ENCODE peak calls at places on chromosomes 3 and 15, in four cellular contexts. N is AG09309, O is GM13976, B is natural killer cell. J is an unnamed sample.
A peak's percentile ranks its signal among the peaks of the same experiment; 100 is the strongest.

GRCh38 chr3:88433572-88433971 is 283.8 kb downstream of the C3orf38 start:
- DNase-seq in N (no peak), O (peak; percentile 38), B (no peak), J (no peak)

GRCh38 chr3:150681037-150681436 is 22.7 kb downstream of the ERICH6 start:
- DNase-seq in N (no peak), O (peak; percentile 47), B (no peak), J (no peak)

GRCh38 chr15:74432968-74433591 is 678 bp downstream of the SEMA7A start:
- DNase-seq in N (no peak), O (peak; percentile 48), B (no peak), J (no peak)

GRCh38 chr3:23888617-23889228 is 28.1 kb downstream of the NKIRAS1 start:
- DNase-seq in N (no peak), O (no peak), B (no peak), J (no peak)

GRCh38 chr15:89391685-89392257 is 57.1 kb upstream of the POLG start:
- DNase-seq in N (no peak), O (no peak), B (no peak), J (no peak)

GRCh38 chr3:127781411-127782001 is 40.8 kb downstream of the MGLL start:
- DNase-seq in N (peak; percentile 79), O (no peak), B (no peak), J (peak; percentile 88)

GRCh38 chr15:65916664-65917406 is 47.5 kb downstream of the RAB11A start:
- DNase-seq in N (peak; percentile 18), O (peak; percentile 87), B (no peak), J (no peak)

GRCh38 chr3:139120336-139120971 is 75.8 kb upstream of the PRR23C start:
- DNase-seq in N (peak; percentile 42), O (no peak), B (no peak), J (peak; percentile 64)

GRCh38 chr3:191972714-191973398 is 511.9 kb downstream of the PYDC2 start:
- DNase-seq in N (no peak), O (no peak), B (no peak), J (no peak)

GRCh38 chr15:74770211-74770892 is 11.5 kb upstream of the CSK start:
- DNase-seq in N (no peak), O (no peak), B (no peak), J (no peak)

GRCh38 chr3:49182682-49183081 is 11.3 kb downstream of the KLHDC8B start:
- DNase-seq in N (no peak), O (no peak), B (no peak), J (no peak)

GRCh38 chr15:90845201-90845949 is 23.0 kb upstream of the FURIN start:
- DNase-seq in N (peak; percentile 79), O (peak; percentile 74), B (no peak), J (peak; percentile 65)

GRCh38 chr15:58336161-58336560 is 95.6 kb upstream of the LIPC start:
- DNase-seq in N (no peak), O (no peak), B (no peak), J (no peak)

GRCh38 chr3:4419920-4420319 is 47.1 kb downstream of the SUMF1 start:
- DNase-seq in N (no peak), O (no peak), B (no peak), J (no peak)

GRCh38 chr3:95613993-95614392 is 1200.4 kb upstream of the EPHA6 start:
- DNase-seq in N (no peak), O (no peak), B (no peak), J (no peak)

GRCh38 chr15:93086791-93087190 is 2.2 kb downstream of the RGMA start:
- DNase-seq in N (no peak), O (no peak), B (no peak), J (no peak)

GRCh38 chr15:59941612-59942011 is 62.5 kb upstream of the FOXB1 start:
- DNase-seq in N (no peak), O (no peak), B (no peak), J (no peak)

GRCh38 chr15:34691024-34691423 is 63.8 kb downstream of the GJD2 start:
- DNase-seq in N (no peak), O (no peak), B (no peak), J (no peak)

GRCh38 chr15:40238927-40239591 is at the start of gene PAK6:
- DNase-seq in N (no peak), O (peak; percentile 67), B (no peak), J (no peak)

GRCh38 chr3:79167651-79168416 is 600.0 kb downstream of the ROBO1 start:
- DNase-seq in N (peak; percentile 91), O (no peak), B (no peak), J (peak; percentile 85)

GRCh38 chr3:50913279-50913678 is 238.6 kb downstream of the DOCK3 start:
- DNase-seq in N (no peak), O (no peak), B (no peak), J (no peak)

GRCh38 chr3:114052216-114052615 is 4.1 kb downstream of the CCDC191 start:
- DNase-seq in N (no peak), O (no peak), B (no peak), J (no peak)

GRCh38 chr3:98136631-98137030 is 6.1 kb downstream of the OR5H1 start:
- DNase-seq in N (no peak), O (no peak), B (no peak), J (no peak)

GRCh38 chr3:144324061-144324460 is 352.4 kb downstream of the DIPK2A start:
- DNase-seq in N (no peak), O (no peak), B (no peak), J (no peak)

GRCh38 chr3:124923833-124924232 is 10.7 kb downstream of the MUC13 start:
- DNase-seq in N (no peak), O (no peak), B (no peak), J (no peak)
- TF ChIP-seq CTCF in N (peak; percentile 39), O (no peak), B (no peak), J (peak; percentile 27)

GRCh38 chr15:67501177-67501835 is 19.6 kb upstream of the C15orf61 start:
- DNase-seq in N (no peak), O (peak; percentile 39), B (no peak), J (no peak)
- TF ChIP-seq CTCF in N (peak; percentile 52), O (peak; percentile 36), B (no peak), J (peak; percentile 49)

DNA sequence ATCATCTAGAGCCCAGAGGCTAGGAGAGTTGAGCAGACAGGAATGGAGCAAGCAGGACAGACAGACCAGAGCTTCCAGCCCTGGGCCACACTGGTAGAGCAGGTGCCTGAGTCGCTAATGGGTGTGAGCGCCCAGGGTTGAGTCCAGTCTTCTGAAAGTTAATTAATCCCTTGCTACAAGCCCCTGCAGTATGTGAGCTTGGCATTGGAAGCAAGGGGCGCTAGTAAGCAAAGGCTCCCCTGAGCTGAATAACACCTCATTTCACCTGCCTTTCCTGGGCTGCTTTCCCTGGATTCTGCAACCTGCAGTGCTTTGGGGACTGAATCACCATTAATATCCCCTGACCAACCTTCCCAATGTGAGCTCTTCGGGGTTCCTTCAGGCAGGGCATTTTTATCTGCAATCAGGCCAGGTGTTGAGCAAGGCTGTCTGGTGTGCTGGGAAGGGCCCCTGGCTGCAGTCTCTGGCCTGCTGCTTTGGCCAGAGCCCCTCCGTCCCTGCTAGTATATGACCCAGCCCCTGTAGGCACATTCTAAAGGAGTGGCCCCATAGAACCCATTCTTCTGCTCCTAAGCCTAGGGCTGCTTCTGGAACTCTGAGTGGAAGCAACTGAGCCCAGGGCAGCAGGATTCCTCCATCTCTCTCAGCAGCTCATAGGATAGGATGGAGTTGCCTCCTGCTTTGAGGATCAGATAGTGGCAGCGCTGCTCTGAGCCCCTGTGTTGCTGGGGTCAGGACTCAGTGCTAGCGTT is 45.1 kb upstream of the EPHB1 start:
- DNase-seq in N (no peak), O (no peak), B (no peak), J (no peak)
- TF ChIP-seq CTCF in N (no peak), O (no peak), B (no peak), J (no peak)

DNA sequence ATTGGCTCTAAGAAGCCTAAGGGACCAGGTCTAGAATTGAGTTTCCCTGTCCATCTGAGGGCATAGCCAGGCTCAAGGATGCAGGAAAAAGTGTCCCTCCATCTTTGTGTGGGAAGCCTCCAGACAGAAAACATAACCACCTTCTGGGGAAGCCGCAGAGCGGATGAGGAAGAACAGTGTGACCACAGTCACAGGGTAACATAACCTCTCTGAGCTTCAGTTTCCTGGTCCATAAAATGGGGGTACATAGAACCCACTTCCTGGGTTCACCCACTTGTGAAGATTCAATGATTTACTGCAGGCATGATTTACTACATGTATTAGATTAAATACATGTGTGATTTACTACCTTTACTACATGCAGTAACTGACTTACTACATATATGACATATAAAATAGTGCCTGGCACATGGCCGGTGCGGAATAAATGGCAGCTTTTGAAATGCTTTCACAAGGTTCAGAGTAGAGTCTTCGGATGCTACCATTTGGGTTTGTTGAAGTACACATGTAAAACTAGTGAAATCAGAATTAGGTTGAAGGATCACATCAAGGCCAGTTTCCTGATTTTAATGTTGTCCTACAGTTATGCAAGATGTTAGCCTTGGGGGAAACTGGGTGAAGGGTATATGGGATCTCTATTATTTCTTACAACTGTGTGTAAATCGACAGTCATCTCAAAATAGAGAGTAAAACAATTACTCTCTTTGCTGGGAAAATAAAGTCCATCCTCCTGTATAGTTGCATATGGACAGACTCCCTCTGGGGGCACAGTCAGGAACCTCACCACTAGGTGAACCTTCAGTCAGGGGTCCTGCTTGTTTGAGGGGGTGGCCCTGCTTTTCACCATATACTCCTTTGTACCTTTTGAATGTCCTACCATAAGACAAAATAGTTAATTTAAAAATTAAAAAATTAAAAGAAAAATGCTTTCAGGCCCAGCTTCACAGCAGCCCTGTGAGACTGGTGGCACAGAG is 86.0 kb downstream of the SEMA5B start:
- DNase-seq in N (no peak), O (no peak), B (no peak), J (no peak)
- TF ChIP-seq CTCF in N (peak; percentile 53), O (no peak), B (no peak), J (peak; percentile 56)

GRCh38 chr3:19948192-19948591 is 1.3 kb downstream of the RAB5A start:
- DNase-seq in N (no peak), O (no peak), B (no peak), J (no peak)

GRCh38 chr3:19947549-19948071 is 713 bp downstream of the RAB5A start:
- DNase-seq in N (no peak), O (peak; percentile 46), B (no peak), J (no peak)

GRCh38 chr3:19946832-19947548 is at the start of gene RAB5A:
- DNase-seq in N (peak; percentile 89), O (peak; percentile 97), B (peak; percentile 87), J (peak; percentile 90)

GRCh38 chr3:19946291-19946831 is 536 bp upstream of the RAB5A start:
- DNase-seq in N (no peak), O (no peak), B (no peak), J (no peak)

DNA sequence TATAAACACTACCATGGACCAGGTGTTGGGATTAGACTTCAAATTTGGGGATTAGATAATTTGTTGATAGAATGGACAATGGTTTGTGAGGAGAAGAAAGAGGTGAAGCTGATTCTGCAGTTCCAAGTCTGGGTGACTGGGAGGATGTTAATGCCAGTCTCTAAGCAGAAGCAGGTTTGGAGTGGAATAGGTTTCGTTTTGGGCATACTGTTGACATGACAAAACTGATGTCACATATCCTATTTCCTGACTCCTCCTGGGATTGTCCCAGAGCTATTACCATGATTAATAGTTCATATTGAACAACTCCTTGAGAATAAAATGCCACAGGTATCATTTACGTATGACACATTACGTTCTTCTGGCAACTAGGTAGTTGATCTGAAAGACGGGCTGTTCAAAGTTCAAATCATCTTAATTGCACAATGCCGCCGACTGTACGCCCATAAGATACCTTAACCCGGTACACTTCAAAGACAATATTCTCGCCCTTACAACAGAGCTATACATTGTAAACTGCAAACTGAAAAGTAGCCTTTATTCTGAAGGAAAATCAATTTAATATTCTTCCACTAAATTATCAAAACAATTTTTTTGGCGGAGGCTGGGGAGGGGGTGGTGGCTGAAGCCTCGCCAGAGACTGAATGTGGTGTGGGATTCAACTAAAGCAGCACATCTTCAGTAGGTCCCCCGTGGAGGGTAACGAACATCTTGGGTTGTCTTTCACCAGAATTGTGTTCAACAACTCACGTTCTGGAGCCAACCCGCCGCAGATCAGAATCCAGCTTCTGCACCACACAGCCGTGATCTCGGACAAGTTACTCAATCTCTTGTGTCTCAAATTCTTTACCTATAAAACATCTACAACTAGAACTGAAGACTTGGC is 1.2 kb upstream of the RAB5A start:
- DNase-seq in N (no peak), O (no peak), B (peak; percentile 17), J (no peak)
- TF ChIP-seq CTCF in N (no peak), O (no peak), B (no peak), J (no peak)

J was measured in BJ.